ENCODE peak calls at places on chromosomes 11 and 22, in four cellular contexts. V, T, E and H are unnamed samples.

GRCh38 chr11:69652999-69653398 is 12.0 kb downstream of the CCND1 start:
- DNase-seq in V (no peak), T (no peak), E (no peak), H (no peak)

GRCh38 chr11:66686100-66686785 is 8.6 kb upstream of the RBM4B start:
- DNase-seq in V (no peak), T (peak), E (no peak), H (no peak)

GRCh38 chr11:118911880-118912741 is 13.6 kb downstream of the BCL9L start:
- DNase-seq in V (peak), T (no peak), E (no peak), H (peak)

GRCh38 chr11:128206476-128206875 is 380.9 kb downstream of the ETS1 start:
- DNase-seq in V (no peak), T (no peak), E (no peak), H (no peak)

GRCh38 chr11:86486261-86487030 is 111.8 kb downstream of the CCDC81 start:
- DNase-seq in V (peak), T (no peak), E (no peak), H (no peak)

GRCh38 chr22:45318558-45319318 is 9.0 kb downstream of the FAM118A start:
- DNase-seq in V (no peak), T (no peak), E (no peak), H (no peak)

GRCh38 chr11:122910775-122911174 is 28.2 kb downstream of the JHY start:
- DNase-seq in V (no peak), T (no peak), E (no peak), H (no peak)

GRCh38 chr11:2663506-2663905 is 36.3 kb downstream of the KCNQ1OT1 start:
- DNase-seq in V (no peak), T (peak), E (no peak), H (no peak)

GRCh38 chr11:57474017-57474750 is 13.9 kb downstream of the RTN4RL2 start:
- DNase-seq in V (no peak), T (no peak), E (no peak), H (no peak)

GRCh38 chr11:7673724-7674434 is 579 bp upstream of the CYB5R2 start:
- DNase-seq in V (peak), T (no peak), E (no peak), H (peak)

GRCh38 chr11:79291948-79292347 is 148.9 kb downstream of the TENM4 start:
- DNase-seq in V (no peak), T (no peak), E (no peak), H (no peak)

GRCh38 chr11:43376594-43376993 is 17.9 kb downstream of the TTC17 start:
- DNase-seq in V (no peak), T (no peak), E (no peak), H (no peak)

GRCh38 chr11:31445621-31446020 is 63.8 kb downstream of the IMMP1L start:
- DNase-seq in V (no peak), T (no peak), E (no peak), H (no peak)

GRCh38 chr11:31326470-31327148 is 42.9 kb downstream of the DCDC1 start:
- DNase-seq in V (no peak), T (no peak), E (no peak), H (no peak)

GRCh38 chr22:19169002-19169946 is 9.3 kb downstream of the SLC25A1 start:
- DNase-seq in V (no peak), T (no peak), E (no peak), H (no peak)

GRCh38 chr11:2775083-2775625 is 75.4 kb upstream of the KCNQ1OT1 start:
- DNase-seq in V (peak), T (no peak), E (no peak), H (peak)

GRCh38 chr22:26457661-26458272 is 25.8 kb downstream of the HPS4 start:
- DNase-seq in V (no peak), T (no peak), E (no peak), H (no peak)

GRCh38 chr11:829116-829945 is 1.6 kb downstream of the CRACR2B start:
- DNase-seq in V (peak), T (no peak), E (no peak), H (no peak)